ENCODE peak calls at places on chromosome 16, in seven cellular contexts. L, G, K, W, F, R and E are unnamed samples.

GRCh38 chr16:15966420-15967222 is 17.2 kb downstream of the ABCC1 start:
- DNase-seq in L (no peak), G (no peak), K (no peak), W (peak), F (no peak), R (no peak), E (peak)

GRCh38 chr16:46620265-46621005 is 744 bp downstream of the SHCBP1 start:
- DNase-seq in L (peak), G (no peak), K (no peak), W (no peak), F (no peak), R (no peak), E (no peak)

GRCh38 chr16:21265104-21265825 is 12.8 kb downstream of the CRYM start:
- DNase-seq in L (no peak), G (no peak), K (peak), W (peak), F (no peak), R (no peak), E (no peak)

GRCh38 chr16:8621572-8622314 is at the start of gene METTL22:
- DNase-seq in L (peak), G (peak), K (peak), W (peak), F (peak), R (peak), E (peak)

GRCh38 chr16:82954224-82954929 is 327.6 kb downstream of the CDH13 start:
- DNase-seq in L (no peak), G (no peak), K (no peak), W (peak), F (no peak), R (no peak), E (no peak)

GRCh38 chr16:78608305-78608776 is 508.9 kb downstream of the WWOX start:
- DNase-seq in L (no peak), G (no peak), K (no peak), W (no peak), F (no peak), R (peak), E (no peak)

GRCh38 chr16:57373117-57373947 is 1.0 kb downstream of the CX3CL1 start:
- DNase-seq in L (no peak), G (no peak), K (no peak), W (no peak), F (no peak), R (no peak), E (no peak)

GRCh38 chr16:89863741-89864391 is 9.5 kb upstream of the TCF25 start:
- DNase-seq in L (peak), G (no peak), K (no peak), W (peak), F (peak), R (no peak), E (peak)

GRCh38 chr16:49414651-49415050 is 41.0 kb downstream of the C16orf78 start:
- DNase-seq in L (no peak), G (no peak), K (no peak), W (no peak), F (no peak), R (no peak), E (no peak)

GRCh38 chr16:23524886-23525285 is 14.6 kb upstream of the GGA2 start:
- DNase-seq in L (no peak), G (no peak), K (no peak), W (no peak), F (no peak), R (no peak), E (no peak)

GRCh38 chr16:13873835-13874438 is 46.0 kb upstream of the ERCC4 start:
- DNase-seq in L (no peak), G (no peak), K (no peak), W (peak), F (no peak), R (no peak), E (peak)

GRCh38 chr16:70693231-70693671 is 7.4 kb upstream of the MTSS2 start:
- DNase-seq in L (no peak), G (no peak), K (no peak), W (peak), F (no peak), R (no peak), E (no peak)

GRCh38 chr16:59259074-59259963 is 525.2 kb upstream of the GOT2 start:
- DNase-seq in L (no peak), G (no peak), K (no peak), W (peak), F (no peak), R (no peak), E (no peak)

GRCh38 chr16:17359778-17360177 is 111.0 kb downstream of the XYLT1 start:
- DNase-seq in L (no peak), G (no peak), K (no peak), W (peak), F (peak), R (no peak), E (no peak)

GRCh38 chr16:57102888-57103879 is 10.8 kb downstream of the CPNE2 start:
- DNase-seq in L (no peak), G (no peak), K (no peak), W (no peak), F (no peak), R (no peak), E (no peak)

GRCh38 chr16:21163576-21163975 is 5.1 kb downstream of the LDAF1 start:
- DNase-seq in L (no peak), G (no peak), K (no peak), W (no peak), F (no peak), R (no peak), E (no peak)

GRCh38 chr16:53502331-53503269 is at the start of gene AKTIP:
- DNase-seq in L (no peak), G (no peak), K (peak), W (peak), F (no peak), R (peak), E (peak)

GRCh38 chr16:10895053-10895946 is 18.3 kb downstream of the CIITA start:
- DNase-seq in L (no peak), G (no peak), K (peak), W (peak), F (no peak), R (peak), E (no peak)

GRCh38 chr16:66007717-66008116 is 358.8 kb upstream of the CDH5 start:
- DNase-seq in L (no peak), G (peak), K (no peak), W (peak), F (no peak), R (no peak), E (peak)

GRCh38 chr16:27795992-27796614 is 246.2 kb downstream of the KATNIP start:
- DNase-seq in L (no peak), G (no peak), K (peak), W (peak), F (no peak), R (peak), E (peak)

GRCh38 chr16:79592150-79592549 is 8.4 kb downstream of the MAF start:
- DNase-seq in L (no peak), G (no peak), K (no peak), W (no peak), F (no peak), R (no peak), E (no peak)

GRCh38 chr16:74998481-74999207 is at the start of gene ZNRF1:
- DNase-seq in L (peak), G (no peak), K (peak), W (peak), F (peak), R (peak), E (peak)

GRCh38 chr16:85227924-85228462 is 115.7 kb upstream of the CIBAR2 start:
- DNase-seq in L (no peak), G (no peak), K (peak), W (peak), F (no peak), R (no peak), E (peak)

GRCh38 chr16:74577882-74578366 is 29.0 kb downstream of the GLG1 start:
- DNase-seq in L (no peak), G (peak), K (no peak), W (peak), F (no peak), R (no peak), E (peak)

GRCh38 chr16:57128787-57129389 is 36.5 kb downstream of the CPNE2 start:
- DNase-seq in L (no peak), G (no peak), K (no peak), W (no peak), F (peak), R (no peak), E (no peak)

GRCh38 chr16:22693670-22694340 is 120.2 kb upstream of the HS3ST2 start:
- DNase-seq in L (no peak), G (no peak), K (no peak), W (no peak), F (no peak), R (no peak), E (no peak)

GRCh38 chr16:56950881-56951771 is 10.6 kb upstream of the CETP start:
- DNase-seq in L (peak), G (no peak), K (peak), W (peak), F (peak), R (no peak), E (no peak)

GRCh38 chr16:49588729-49589384 is 215.3 kb downstream of the C16orf78 start:
- DNase-seq in L (no peak), G (no peak), K (no peak), W (no peak), F (no peak), R (no peak), E (peak)

GRCh38 chr16:69324013-69324531 is 6.3 kb downstream of the PDF start:
- DNase-seq in L (no peak), G (no peak), K (peak), W (no peak), F (no peak), R (peak), E (no peak)

GRCh38 chr16:56192644-56192960 is 1.3 kb downstream of the GNAO1 start:
- DNase-seq in L (no peak), G (no peak), K (no peak), W (no peak), F (no peak), R (no peak), E (no peak)

GRCh38 chr16:31215287-31216115 is 1.4 kb downstream of the PYDC1 start:
- DNase-seq in L (peak), G (no peak), K (peak), W (peak), F (no peak), R (no peak), E (peak)

GRCh38 chr16:86291491-86291890 is 218.8 kb upstream of the FOXF1 start:
- DNase-seq in L (no peak), G (no peak), K (no peak), W (no peak), F (no peak), R (no peak), E (no peak)

GRCh38 chr16:31134625-31135534 is 647 bp downstream of the PRSS8 start:
- DNase-seq in L (no peak), G (no peak), K (no peak), W (peak), F (no peak), R (peak), E (peak)

GRCh38 chr16:86951831-86952598 is 365.2 kb downstream of the C16orf95 start:
- DNase-seq in L (no peak), G (peak), K (peak), W (peak), F (no peak), R (no peak), E (peak)